ENCODE peak calls at places on chromosome 1, in eight cellular contexts. One of them, this sample, is unnamed.

GRCh38 chr1:236760480-236760879 is 34.6 kb upstream of the MTR start:
- DNase-seq in breast epithelium: no peak
- DNase-seq in GM23338: no peak
- DNase-seq in Panc1: no peak
- DNase-seq in GM12892: no peak
- DNase-seq in K562: no peak
- DNase-seq in GM12878: no peak
- DNase-seq in HL-60: no peak
- DNase-seq in this sample: no peak

GRCh38 chr1:41073971-41074370 is 52.4 kb upstream of the SLFNL1 start:
- DNase-seq in breast epithelium: no peak
- DNase-seq in GM12878: no peak
- DNase-seq in HL-60: no peak
- DNase-seq in Panc1: no peak
- DNase-seq in GM12892: no peak
- DNase-seq in GM23338: no peak
- DNase-seq in K562: no peak
- DNase-seq in this sample: no peak

GRCh38 chr1:52692697-52693096 is 5.5 kb downstream of the COA7 start:
- DNase-seq in HL-60: no peak
- DNase-seq in GM12878: no peak
- DNase-seq in GM12892: no peak
- DNase-seq in breast epithelium: no peak
- DNase-seq in GM23338: no peak
- DNase-seq in Panc1: no peak
- DNase-seq in K562: no peak
- DNase-seq in this sample: no peak

GRCh38 chr1:7574121-7575040 is 196.7 kb upstream of the VAMP3 start:
- DNase-seq in GM12892: no peak
- DNase-seq in K562: no peak
- DNase-seq in GM12878: no peak
- DNase-seq in GM23338: no peak
- DNase-seq in HL-60: no peak
- DNase-seq in breast epithelium: peak; percentile 27
- DNase-seq in Panc1: no peak
- DNase-seq in this sample: no peak

GRCh38 chr1:211327341-211327921 is 798 bp downstream of the TRAF5 start:
- DNase-seq in breast epithelium: no peak
- DNase-seq in GM12892: no peak
- DNase-seq in GM23338: peak; percentile 79
- DNase-seq in GM12878: no peak
- DNase-seq in Panc1: no peak
- DNase-seq in HL-60: no peak
- DNase-seq in K562: no peak
- DNase-seq in this sample: no peak

GRCh38 chr1:182684128-182684828 is at the start of gene RGS8:
- DNase-seq in breast epithelium: no peak
- DNase-seq in K562: no peak
- DNase-seq in GM23338: peak; percentile 57
- DNase-seq in Panc1: no peak
- DNase-seq in GM12892: no peak
- DNase-seq in HL-60: no peak
- DNase-seq in GM12878: no peak
- DNase-seq in this sample: no peak

GRCh38 chr1:97379387-97380075 is 541.3 kb downstream of the DPYD start:
- DNase-seq in K562: no peak
- DNase-seq in GM23338: no peak
- DNase-seq in breast epithelium: no peak
- DNase-seq in GM12892: no peak
- DNase-seq in GM12878: no peak
- DNase-seq in HL-60: no peak
- DNase-seq in Panc1: no peak
- DNase-seq in this sample: no peak

GRCh38 chr1:179090522-179090921 is 8.7 kb downstream of the TOR3A start:
- DNase-seq in GM12892: no peak
- DNase-seq in HL-60: no peak
- DNase-seq in GM23338: no peak
- DNase-seq in K562: no peak
- DNase-seq in GM12878: no peak
- DNase-seq in Panc1: no peak
- DNase-seq in breast epithelium: no peak
- DNase-seq in this sample: no peak

GRCh38 chr1:45767035-45767434 is 16.6 kb upstream of the IPP start:
- DNase-seq in breast epithelium: no peak
- DNase-seq in Panc1: no peak
- DNase-seq in GM23338: no peak
- DNase-seq in GM12892: no peak
- DNase-seq in K562: no peak
- DNase-seq in GM12878: no peak
- DNase-seq in HL-60: no peak
- DNase-seq in this sample: no peak

GRCh38 chr1:205610036-205610435 is 21.8 kb downstream of the ELK4 start:
- DNase-seq in Panc1: no peak
- DNase-seq in GM12892: no peak
- DNase-seq in GM12878: no peak
- DNase-seq in K562: no peak
- DNase-seq in GM23338: peak; percentile 24
- DNase-seq in HL-60: no peak
- DNase-seq in breast epithelium: no peak
- DNase-seq in this sample: no peak

GRCh38 chr1:232553050-232553754 is 76.7 kb downstream of the SIPA1L2 start:
- DNase-seq in Panc1: no peak
- DNase-seq in GM12878: no peak
- DNase-seq in GM12892: no peak
- DNase-seq in breast epithelium: peak; percentile 25
- DNase-seq in K562: no peak
- DNase-seq in GM23338: no peak
- DNase-seq in HL-60: no peak
- DNase-seq in this sample: no peak

GRCh38 chr1:57007948-57008347 is 42.1 kb upstream of the C8B start:
- DNase-seq in HL-60: no peak
- DNase-seq in GM12892: no peak
- DNase-seq in Panc1: no peak
- DNase-seq in K562: no peak
- DNase-seq in GM12878: no peak
- DNase-seq in GM23338: no peak
- DNase-seq in breast epithelium: no peak
- DNase-seq in this sample: no peak

GRCh38 chr1:217561446-217561845 is 69.4 kb downstream of the GPATCH2 start:
- DNase-seq in GM23338: no peak
- DNase-seq in breast epithelium: no peak
- DNase-seq in HL-60: no peak
- DNase-seq in K562: no peak
- DNase-seq in GM12878: no peak
- DNase-seq in GM12892: no peak
- DNase-seq in Panc1: no peak
- DNase-seq in this sample: no peak

GRCh38 chr1:228047183-228047466 is 35.4 kb upstream of the ARF1 start:
- DNase-seq in GM12878: no peak
- DNase-seq in K562: no peak
- DNase-seq in GM23338: no peak
- DNase-seq in Panc1: no peak
- DNase-seq in HL-60: no peak
- DNase-seq in GM12892: no peak
- DNase-seq in breast epithelium: no peak
- DNase-seq in this sample: no peak

GRCh38 chr1:57874426-57874825 is 450.6 kb upstream of the DAB1 start:
- DNase-seq in K562: no peak
- DNase-seq in Panc1: no peak
- DNase-seq in HL-60: no peak
- DNase-seq in breast epithelium: no peak
- DNase-seq in GM23338: no peak
- DNase-seq in GM12892: no peak
- DNase-seq in GM12878: no peak
- DNase-seq in this sample: no peak

GRCh38 chr1:53503433-53503925 is 44.3 kb downstream of the DMRTB1 start:
- DNase-seq in Panc1: no peak
- DNase-seq in GM12878: no peak
- DNase-seq in GM23338: no peak
- DNase-seq in breast epithelium: no peak
- DNase-seq in HL-60: no peak
- DNase-seq in K562: no peak
- DNase-seq in GM12892: no peak
- DNase-seq in this sample: no peak

GRCh38 chr1:84785231-84785630 is 95.0 kb upstream of the SSX2IP start:
- DNase-seq in GM12892: no peak
- DNase-seq in GM12878: no peak
- DNase-seq in K562: no peak
- DNase-seq in GM23338: no peak
- DNase-seq in HL-60: no peak
- DNase-seq in Panc1: no peak
- DNase-seq in breast epithelium: peak; percentile 73
- DNase-seq in this sample: no peak
- TF ChIP-seq POLR2AphosphoS5 in GM12892: no peak
- TF ChIP-seq POLR2AphosphoS5 in GM12878: no peak
- TF ChIP-seq POLR2AphosphoS5 in K562: no peak
- TF ChIP-seq POLR2AphosphoS5 in GM23338: no peak
- TF ChIP-seq POLR2AphosphoS5 in HL-60: no peak
- TF ChIP-seq POLR2AphosphoS5 in Panc1: no peak
- TF ChIP-seq POLR2AphosphoS5 in breast epithelium: no peak
- TF ChIP-seq POLR2AphosphoS5 in this sample: no peak

GRCh38 chr1:156063997-156064285 is 3.0 kb downstream of the RAB25 start:
- DNase-seq in Panc1: no peak
- DNase-seq in HL-60: no peak
- DNase-seq in breast epithelium: no peak
- DNase-seq in K562: no peak
- DNase-seq in GM12878: no peak
- DNase-seq in GM12892: no peak
- DNase-seq in GM23338: no peak
- DNase-seq in this sample: no peak

GRCh38 chr1:156065212-156065611 is 4.3 kb downstream of the RAB25 start:
- DNase-seq in breast epithelium: no peak
- DNase-seq in Panc1: no peak
- DNase-seq in GM12878: no peak
- DNase-seq in GM12892: no peak
- DNase-seq in GM23338: no peak
- DNase-seq in HL-60: no peak
- DNase-seq in K562: no peak
- DNase-seq in this sample: no peak

GRCh38 chr1:156064615-156065014 is 3.7 kb downstream of the RAB25 start:
- DNase-seq in breast epithelium: no peak
- DNase-seq in Panc1: no peak
- DNase-seq in GM12878: no peak
- DNase-seq in GM12892: no peak
- DNase-seq in HL-60: no peak
- DNase-seq in GM23338: no peak
- DNase-seq in K562: no peak
- DNase-seq in this sample: no peak

GRCh38 chr1:156062189-156062588 is 1.2 kb downstream of the RAB25 start:
- DNase-seq in HL-60: no peak
- DNase-seq in Panc1: no peak
- DNase-seq in breast epithelium: no peak
- DNase-seq in K562: no peak
- DNase-seq in GM23338: no peak
- DNase-seq in GM12892: no peak
- DNase-seq in GM12878: no peak
- DNase-seq in this sample: no peak

GRCh38 chr1:156060937-156061636 is at the start of gene RAB25:
- DNase-seq in Panc1: no peak
- DNase-seq in GM23338: peak; percentile 96
- DNase-seq in GM12892: no peak
- DNase-seq in K562: no peak
- DNase-seq in HL-60: no peak
- DNase-seq in GM12878: no peak
- DNase-seq in breast epithelium: peak; percentile 90
- DNase-seq in this sample: peak; percentile 83
- TF ChIP-seq POLR2AphosphoS5 in Panc1: no peak
- TF ChIP-seq POLR2AphosphoS5 in GM23338: peak; percentile 68
- TF ChIP-seq POLR2AphosphoS5 in GM12892: no peak
- TF ChIP-seq POLR2AphosphoS5 in K562: no peak
- TF ChIP-seq POLR2AphosphoS5 in HL-60: no peak
- TF ChIP-seq POLR2AphosphoS5 in GM12878: no peak
- TF ChIP-seq POLR2AphosphoS5 in breast epithelium: peak; percentile 82
- TF ChIP-seq POLR2AphosphoS5 in this sample: peak; percentile 95

GRCh38 chr1:109111386-109112055 is 2.4 kb upstream of the ELAPOR1 start:
- DNase-seq in K562: no peak
- DNase-seq in breast epithelium: no peak
- DNase-seq in GM23338: no peak
- DNase-seq in GM12892: no peak
- DNase-seq in Panc1: no peak
- DNase-seq in HL-60: peak; percentile 80
- DNase-seq in GM12878: no peak
- DNase-seq in this sample: no peak

GRCh38 chr1:109113787-109114568 is at the start of gene ELAPOR1:
- DNase-seq in Panc1: no peak
- DNase-seq in GM12892: peak; percentile 36
- DNase-seq in K562: no peak
- DNase-seq in HL-60: no peak
- DNase-seq in breast epithelium: peak; percentile 75
- DNase-seq in GM12878: no peak
- DNase-seq in GM23338: peak; percentile 75
- DNase-seq in this sample: no peak

GRCh38 chr1:109109906-109110305 is 4.0 kb upstream of the ELAPOR1 start:
- DNase-seq in HL-60: no peak
- DNase-seq in GM23338: no peak
- DNase-seq in breast epithelium: no peak
- DNase-seq in GM12878: no peak
- DNase-seq in GM12892: no peak
- DNase-seq in K562: no peak
- DNase-seq in Panc1: no peak
- DNase-seq in this sample: no peak

GRCh38 chr1:109112056-109112651 is 1.8 kb upstream of the ELAPOR1 start:
- DNase-seq in K562: peak; percentile 42
- DNase-seq in GM12892: no peak
- DNase-seq in HL-60: no peak
- DNase-seq in GM12878: no peak
- DNase-seq in breast epithelium: no peak
- DNase-seq in GM23338: no peak
- DNase-seq in Panc1: no peak
- DNase-seq in this sample: no peak

DNA sequence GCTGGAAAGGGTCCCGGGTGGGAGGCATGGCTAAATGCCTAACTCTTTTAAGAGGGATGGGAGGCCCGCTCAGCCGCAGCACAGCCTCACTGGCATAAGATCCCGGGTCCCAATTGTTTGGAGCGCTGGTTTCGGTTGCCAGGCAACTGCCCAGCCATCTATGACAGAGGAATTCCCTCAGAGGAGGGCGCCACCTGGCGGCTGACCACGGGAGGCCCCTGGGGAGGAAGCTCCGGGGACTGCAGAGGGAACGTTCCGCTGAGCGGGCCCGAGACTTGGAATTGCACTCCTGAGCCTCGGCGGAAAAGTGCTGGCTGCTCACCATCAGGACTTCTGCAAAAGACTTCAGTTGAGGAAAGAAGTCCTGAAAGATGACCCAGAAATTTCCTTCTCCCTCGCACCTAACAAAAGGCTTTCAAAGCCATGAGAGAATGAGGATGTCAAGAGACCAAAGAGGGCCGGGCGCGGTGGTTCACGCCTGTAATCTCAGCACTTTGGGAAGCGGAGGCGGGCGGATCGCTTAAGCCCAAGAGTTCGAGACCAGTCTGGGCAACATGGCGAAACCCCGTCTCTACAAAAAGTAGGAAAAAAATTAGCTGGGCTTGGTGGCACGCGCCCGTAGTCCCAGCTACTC is 1.1 kb upstream of the ELAPOR1 start:
- DNase-seq in breast epithelium: peak; percentile 86
- DNase-seq in GM12892: peak; percentile 58
- DNase-seq in Panc1: no peak
- DNase-seq in GM12878: peak; percentile 31
- DNase-seq in HL-60: peak; percentile 86
- DNase-seq in K562: peak; percentile 97
- DNase-seq in GM23338: peak; percentile 99
- DNase-seq in this sample: peak; percentile 80
- TF ChIP-seq POLR2AphosphoS5 in breast epithelium: no peak
- TF ChIP-seq POLR2AphosphoS5 in GM12892: no peak
- TF ChIP-seq POLR2AphosphoS5 in Panc1: no peak
- TF ChIP-seq POLR2AphosphoS5 in GM12878: no peak
- TF ChIP-seq POLR2AphosphoS5 in HL-60: no peak
- TF ChIP-seq POLR2AphosphoS5 in K562: no peak
- TF ChIP-seq POLR2AphosphoS5 in GM23338: no peak
- TF ChIP-seq POLR2AphosphoS5 in this sample: no peak

GRCh38 chr1:26782521-26783212 is 5.1 kb upstream of the PIGV start:
- DNase-seq in HL-60: no peak
- DNase-seq in K562: no peak
- DNase-seq in GM12878: no peak
- DNase-seq in Panc1: no peak
- DNase-seq in breast epithelium: no peak
- DNase-seq in GM23338: no peak
- DNase-seq in GM12892: no peak
- DNase-seq in this sample: no peak
- TF ChIP-seq POLR2AphosphoS5 in HL-60: no peak
- TF ChIP-seq POLR2AphosphoS5 in K562: no peak
- TF ChIP-seq POLR2AphosphoS5 in GM12878: no peak
- TF ChIP-seq POLR2AphosphoS5 in Panc1: no peak
- TF ChIP-seq POLR2AphosphoS5 in breast epithelium: no peak
- TF ChIP-seq POLR2AphosphoS5 in GM23338: peak; percentile 6
- TF ChIP-seq POLR2AphosphoS5 in GM12892: no peak
- TF ChIP-seq POLR2AphosphoS5 in this sample: peak; percentile 7

This sample was measured in HCT116.